ENCODE peak calls at places on chromosome 9, in six cellular contexts. R, E, S, J, U and D are unnamed samples.

GRCh38 chr9:127904518-127904887 is 5.1 kb upstream of the ST6GALNAC6 start:
- DNase-seq in R (no peak), E (no peak), S (no peak), J (peak; percentile 86), U (peak; percentile 86), D (peak; percentile 49)

GRCh38 chr9:37325778-37326177 is 96.7 kb upstream of the GRHPR start:
- DNase-seq in R (no peak), E (no peak), S (no peak), J (no peak), U (no peak), D (peak; percentile 45)

GRCh38 chr9:14272924-14273528 is 40.9 kb downstream of the NFIB start:
- DNase-seq in R (no peak), E (no peak), S (no peak), J (no peak), U (no peak), D (no peak)

GRCh38 chr9:132135456-132135855 is 26.4 kb upstream of the NTNG2 start:
- DNase-seq in R (no peak), E (no peak), S (no peak), J (no peak), U (no peak), D (no peak)

GRCh38 chr9:36765468-36766341 is 193.0 kb downstream of the MELK start:
- DNase-seq in R (no peak), E (peak; percentile 52), S (peak; percentile 100), J (peak; percentile 95), U (peak; percentile 68), D (peak; percentile 80)

GRCh38 chr9:113427629-113428028 is 17.1 kb downstream of the C9orf43 start:
- DNase-seq in R (no peak), E (no peak), S (no peak), J (no peak), U (no peak), D (no peak)

GRCh38 chr9:112224401-112225289 is 49.5 kb upstream of the SUSD1 start:
- DNase-seq in R (peak; percentile 70), E (no peak), S (no peak), J (no peak), U (no peak), D (no peak)

GRCh38 chr9:21017092-21017491 is 14.3 kb downstream of the HACD4 start:
- DNase-seq in R (peak; percentile 56), E (no peak), S (no peak), J (no peak), U (no peak), D (no peak)

GRCh38 chr9:99057665-99058625 is 47.0 kb upstream of the TGFBR1 start:
- DNase-seq in R (peak; percentile 89), E (no peak), S (peak; percentile 83), J (peak; percentile 83), U (peak; percentile 72), D (peak; percentile 86)

GRCh38 chr9:18060304-18060934 is 413.5 kb upstream of the ADAMTSL1 start:
- DNase-seq in R (no peak), E (no peak), S (no peak), J (no peak), U (no peak), D (no peak)

GRCh38 chr9:111944467-111944866 is 47.9 kb downstream of the UGCG start:
- DNase-seq in R (no peak), E (no peak), S (no peak), J (no peak), U (no peak), D (no peak)

GRCh38 chr9:93064392-93065124 is 6.1 kb downstream of the SUSD3 start:
- DNase-seq in R (peak; percentile 39), E (no peak), S (peak; percentile 98), J (peak; percentile 95), U (peak; percentile 64), D (no peak)

GRCh38 chr9:36486933-36487481 is 85.7 kb upstream of the MELK start:
- DNase-seq in R (no peak), E (peak; percentile 58), S (peak; percentile 86), J (peak; percentile 94), U (peak; percentile 62), D (peak; percentile 25)

GRCh38 chr9:4503103-4503502 is 12.8 kb downstream of the SLC1A1 start:
- DNase-seq in R (no peak), E (no peak), S (no peak), J (no peak), U (no peak), D (no peak)

GRCh38 chr9:136952876-136953770 is 1.1 kb downstream of the LCN12 start:
- DNase-seq in R (no peak), E (peak; percentile 11), S (no peak), J (no peak), U (no peak), D (no peak)

GRCh38 chr9:70761139-70761538 is 346.7 kb upstream of the KLF9 start:
- DNase-seq in R (no peak), E (no peak), S (no peak), J (no peak), U (no peak), D (no peak)

GRCh38 chr9:83583151-83584014 is 39.6 kb upstream of the IDNK start:
- DNase-seq in R (peak; percentile 38), E (no peak), S (peak; percentile 45), J (no peak), U (no peak), D (peak; percentile 80)

GRCh38 chr9:72203205-72203803 is 54.1 kb downstream of the GDA start:
- DNase-seq in R (no peak), E (no peak), S (peak; percentile 18), J (no peak), U (no peak), D (peak; percentile 42)
- TF ChIP-seq CTCF in R (peak; percentile 41), E (no peak), S (peak; percentile 74), J (peak; percentile 15), U (peak; percentile 11), D (peak; percentile 60)

DNA sequence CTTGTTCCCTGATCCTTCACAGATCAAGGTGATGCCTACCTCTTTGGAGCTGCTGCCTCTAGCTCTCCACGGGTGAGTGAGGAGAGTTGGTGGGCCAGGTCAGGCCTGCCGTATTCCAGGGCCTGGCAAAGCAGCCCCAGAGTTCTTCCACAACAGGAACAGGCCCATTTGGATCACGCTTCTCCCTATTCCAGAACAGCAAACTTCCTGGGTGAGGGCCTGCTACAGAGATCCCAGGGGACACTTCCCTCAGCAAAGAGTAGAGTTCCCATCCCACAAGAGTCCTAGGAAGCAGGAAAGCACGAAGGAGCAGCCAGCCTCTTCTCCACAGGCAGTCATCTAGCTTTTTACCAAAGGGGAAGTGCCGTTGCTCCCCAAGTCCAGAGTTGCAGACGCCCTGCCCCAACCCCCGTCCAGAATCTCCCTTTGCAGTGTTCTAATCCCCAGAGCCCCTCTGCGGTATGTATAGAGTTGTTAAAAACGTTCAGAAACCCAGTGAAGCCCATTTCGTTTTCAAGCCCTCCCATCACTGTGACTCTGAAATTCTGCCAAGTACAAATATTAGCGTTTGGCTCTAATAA is 9.3 kb upstream of the DNAJB5 start:
- DNase-seq in R (no peak), E (no peak), S (no peak), J (no peak), U (no peak), D (no peak)
- H3K4me1 ChIP-seq in R (no peaks in the 10 kb centered on the region), E (no peaks in the 10 kb centered on the region), S (peaks cover 32% of the 10 kb centered on the region), J (peaks cover 25% of the 10 kb centered on the region), U (peaks cover 36% of the 10 kb centered on the region), D (no peaks in the 10 kb centered on the region)

GRCh38 chr9:6664204-6664683 is 18.7 kb upstream of the GLDC start:
- DNase-seq in R (no peak), E (no peak), S (no peak), J (no peak), U (no peak), D (no peak)
- H3K27ac ChIP-seq in R (no peak overlapping the region), E (no peak overlapping the region), S (no peak overlapping the region), J (no peak overlapping the region), U (no peak overlapping the region), D (no peak overlapping the region)

DNA sequence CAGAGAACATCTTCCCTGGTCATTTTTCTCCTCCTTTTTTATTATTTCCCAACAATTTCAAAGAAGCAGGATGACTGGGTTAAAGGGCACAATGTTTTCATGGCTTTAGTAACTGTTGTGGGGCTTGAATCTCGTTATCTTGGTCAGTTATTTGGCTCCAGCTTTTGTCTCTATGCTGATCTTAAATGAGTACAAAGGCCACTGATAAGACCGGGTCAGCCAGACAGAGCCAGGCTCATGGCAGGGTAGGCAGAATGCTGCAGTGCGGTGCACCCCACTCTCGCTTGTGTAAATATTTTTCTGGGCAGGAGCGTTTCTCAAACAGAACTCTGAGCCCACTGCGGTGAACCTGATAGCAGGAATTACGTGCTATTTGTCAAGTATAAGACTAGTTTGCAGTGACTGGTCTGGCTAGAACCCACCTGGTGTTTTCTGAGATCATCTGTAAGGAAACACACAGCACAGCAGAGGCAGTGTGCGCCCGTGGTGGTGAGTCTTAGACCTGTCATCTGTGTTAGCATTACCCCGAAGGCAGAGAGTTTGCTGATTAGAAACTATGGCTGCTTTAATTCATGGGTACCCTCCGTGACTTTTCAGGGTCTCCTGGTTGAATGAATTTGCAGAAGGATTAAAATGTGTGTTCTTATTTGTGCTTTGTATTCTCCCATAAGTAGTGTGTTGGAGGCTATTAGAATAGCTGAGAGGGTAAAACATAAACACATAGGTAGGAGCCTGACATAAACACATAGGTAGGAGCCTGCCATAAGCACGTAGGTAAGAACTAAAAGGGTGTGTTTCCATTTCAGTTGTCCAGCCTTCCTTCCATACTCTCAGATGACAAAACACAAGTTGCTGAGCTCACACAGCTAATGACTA is 158.6 kb upstream of the DMRT1 start:
- DNase-seq in R (peak; percentile 65), E (no peak), S (no peak), J (no peak), U (no peak), D (peak; percentile 42)
- TF ChIP-seq CTCF in R (no peak), E (no peak), S (no peak), J (no peak), U (no peak), D (no peak)

GRCh38 chr9:94868462-94868861 is 142.0 kb downstream of the AOPEP start:
- DNase-seq in R (peak; percentile 41), E (no peak), S (no peak), J (no peak), U (no peak), D (no peak)

GRCh38 chr9:94872921-94873511 is 146.5 kb downstream of the AOPEP start:
- DNase-seq in R (peak; percentile 94), E (no peak), S (no peak), J (no peak), U (no peak), D (no peak)

GRCh38 chr9:94869415-94869838 is 142.9 kb downstream of the AOPEP start:
- DNase-seq in R (peak; percentile 87), E (no peak), S (no peak), J (no peak), U (no peak), D (no peak)

GRCh38 chr9:94870465-94870792 is 143.9 kb downstream of the AOPEP start:
- DNase-seq in R (no peak), E (no peak), S (no peak), J (no peak), U (no peak), D (no peak)

DNA sequence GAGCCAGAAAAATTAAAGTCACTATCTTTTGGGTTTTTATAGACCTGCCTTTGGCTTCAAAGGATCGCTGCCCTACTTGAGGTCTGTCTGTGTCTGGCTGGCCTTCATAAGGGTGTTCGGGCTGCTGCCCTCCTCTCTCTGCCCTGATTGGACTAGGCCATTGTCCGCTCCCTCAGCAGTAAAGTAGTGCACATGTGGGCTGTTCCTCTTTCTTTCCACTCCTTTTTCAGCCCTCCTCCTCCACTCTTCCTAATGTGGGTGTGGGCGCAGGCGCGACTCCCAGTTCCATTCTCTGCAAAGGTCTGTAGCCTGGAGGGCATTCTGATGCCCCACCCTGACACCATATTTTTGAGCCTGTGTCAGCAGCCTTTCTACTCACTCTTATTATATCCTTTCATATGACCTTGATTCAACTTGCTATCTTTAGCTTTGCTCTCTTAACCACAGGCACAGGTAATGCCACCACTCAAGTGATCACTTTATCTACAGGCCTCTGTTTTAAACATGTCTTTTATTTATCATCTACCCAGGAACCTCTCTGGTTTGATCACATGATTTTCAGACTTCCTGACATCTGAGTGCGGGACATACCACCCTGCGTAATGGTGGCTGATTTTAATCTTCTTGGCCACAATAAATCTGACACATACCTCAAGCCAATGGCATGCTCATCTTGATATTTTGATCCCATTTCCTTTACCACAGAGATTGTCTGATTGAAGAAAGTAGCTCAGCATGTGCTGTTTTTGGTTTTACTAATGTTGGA is 144.5 kb downstream of the AOPEP start:
- DNase-seq in R (peak; percentile 90), E (peak; percentile 49), S (no peak), J (no peak), U (peak; percentile 41), D (no peak)
- H3K4me1 ChIP-seq in R (peaks cover 74% of the 10 kb centered on the region), E (peaks cover 74% of the 10 kb centered on the region), S (peaks cover 6% of the 10 kb centered on the region), J (peaks cover 11% of the 10 kb centered on the region), U (peaks cover 36% of the 10 kb centered on the region), D (peaks cover 77% of the 10 kb centered on the region)